ENCODE peak calls at places on chromosomes 1 and 21, in six cellular contexts. J is MV-4-11; U is fibroblast of lung; T is EH; Q is stimulated activated CD8-positive, alpha-beta memory T cell treated with anti-CD3 and anti-CD28 coated beads, Interleukin-7, amount 100 ng/mL, for 24 hours; F is NCI-H1092. C is an unnamed sample.
A peak's percentile ranks its signal among the peaks of the same experiment; 100 is the strongest.

GRCh38 chr1:31755197-31755611 is 8.9 kb downstream of the ADGRB2 start:
- DNase-seq in J (no peak), U (no peak), T (peak; percentile 93), Q (no peak), F (no peak), C (no peak)

GRCh38 chr1:234961468-234962339 is 166.9 kb downstream of the TOMM20 start:
- DNase-seq in J (peak; percentile 96), U (peak; percentile 96), T (peak; percentile 89), Q (no peak), F (no peak), C (peak; percentile 52)

GRCh38 chr1:90838720-90839119 is 121.6 kb upstream of the BARHL2 start:
- DNase-seq in J (no peak), U (no peak), T (no peak), Q (no peak), F (no peak), C (no peak)

GRCh38 chr21:37671381-37671780 is 244.9 kb downstream of the KCNJ6 start:
- DNase-seq in J (no peak), U (no peak), T (no peak), Q (no peak), F (no peak), C (no peak)

GRCh38 chr1:36934061-36934460 is 100.3 kb downstream of the GRIK3 start:
- DNase-seq in J (no peak), U (no peak), T (no peak), Q (no peak), F (peak; percentile 31), C (no peak)

GRCh38 chr1:54053745-54054437 is 483 bp downstream of the TCEANC2 start:
- DNase-seq in J (peak; percentile 53), U (no peak), T (peak; percentile 28), Q (no peak), F (no peak), C (no peak)

GRCh38 chr1:110425611-110426152 is 18.2 kb upstream of the LAMTOR5 start:
- DNase-seq in J (no peak), U (peak; percentile 10), T (no peak), Q (no peak), F (peak; percentile 27), C (no peak)

GRCh38 chr1:64245495-64245894 is 42.1 kb downstream of the UBE2U start:
- DNase-seq in J (no peak), U (no peak), T (no peak), Q (no peak), F (no peak), C (no peak)

GRCh38 chr1:39788758-39789570 is at the start of gene BMP8B:
- DNase-seq in J (peak; percentile 56), U (no peak), T (peak; percentile 38), Q (no peak), F (peak; percentile 97), C (peak; percentile 81)

GRCh38 chr1:12539705-12540579 is 78.1 kb downstream of the DHRS3 start:
- DNase-seq in J (peak; percentile 20), U (peak; percentile 99), T (peak; percentile 99), Q (no peak), F (no peak), C (peak; percentile 88)

GRCh38 chr1:40059292-40059959 is 18.9 kb downstream of the CAP1 start:
- DNase-seq in J (peak; percentile 92), U (peak; percentile 73), T (peak; percentile 71), Q (no peak), F (no peak), C (no peak)

GRCh38 chr1:168081373-168082007 is 55.2 kb downstream of the GPR161 start:
- DNase-seq in J (peak; percentile 63), U (peak; percentile 60), T (peak; percentile 87), Q (no peak), F (no peak), C (no peak)

GRCh38 chr1:158115126-158115525 is 65.6 kb upstream of the CD1D start:
- DNase-seq in J (peak; percentile 61), U (no peak), T (no peak), Q (no peak), F (no peak), C (no peak)

GRCh38 chr1:156677616-156678596 is 699 bp upstream of the NES start:
- DNase-seq in J (peak; percentile 62), U (peak; percentile 80), T (peak; percentile 86), Q (no peak), F (peak; percentile 30), C (peak; percentile 80)

GRCh38 chr1:113849072-113849471 is 22.4 kb downstream of the PTPN22 start:
- DNase-seq in J (peak; percentile 39), U (no peak), T (no peak), Q (no peak), F (no peak), C (no peak)